ENCODE peak calls at places on chromosomes 12 and 14, in ten cellular contexts. A is CD4-positive, alpha-beta T cell; V is NCI-H2081; F is brain microvascular endothelial cell; N is upper lobe of right lung; L is H1; T is aorta; J is effector CD8-positive, alpha-beta T cell; D is HS-27A; R is lower lobe of right lung. X is an unnamed sample.

GRCh38 chr12:53061404-53062010 is 11.6 kb downstream of the TNS2 start:
- DNase-seq in A (no peak), V (peak), F (no peak), N (peak), L (no peak), T (no peak), J (no peak), D (no peak), R (peak), X (no peak)

GRCh38 chr14:34231626-34232025 is 230.4 kb downstream of the SPTSSA start:
- DNase-seq in A (no peak), V (no peak), F (no peak), N (no peak), L (no peak), T (no peak), J (no peak), D (no peak), R (no peak), X (no peak)

GRCh38 chr14:94056579-94057308 is 24.3 kb downstream of the DDX24 start:
- DNase-seq in A (no peak), V (no peak), F (peak), N (no peak), L (no peak), T (no peak), J (no peak), D (no peak), R (no peak), X (no peak)

GRCh38 chr14:77067632-77068514 is 30.2 kb upstream of the CIPC start:
- DNase-seq in A (peak), V (peak), F (peak), N (peak), L (peak), T (peak), J (peak), D (no peak), R (peak), X (peak)

GRCh38 chr14:34035177-34035933 is 84.5 kb upstream of the EGLN3 start:
- DNase-seq in A (no peak), V (no peak), F (no peak), N (no peak), L (no peak), T (no peak), J (no peak), D (peak), R (no peak), X (no peak)

GRCh38 chr14:64953310-64953654 is 10.7 kb upstream of the GPX2 start:
- DNase-seq in A (no peak), V (no peak), F (no peak), N (no peak), L (no peak), T (no peak), J (no peak), D (no peak), R (no peak), X (no peak)

GRCh38 chr14:54312166-54312801 is 84.5 kb upstream of the CDKN3 start:
- DNase-seq in A (no peak), V (no peak), F (peak), N (no peak), L (no peak), T (peak), J (no peak), D (peak), R (no peak), X (no peak)

GRCh38 chr12:27179399-27180214 is 64.5 kb upstream of the STK38L start:
- DNase-seq in A (no peak), V (no peak), F (peak), N (no peak), L (no peak), T (no peak), J (no peak), D (peak), R (no peak), X (no peak)

GRCh38 chr12:2286461-2287131 is 233.8 kb downstream of the CACNA1C start:
- DNase-seq in A (no peak), V (no peak), F (no peak), N (peak), L (no peak), T (no peak), J (no peak), D (no peak), R (no peak), X (no peak)

GRCh38 chr14:66758031-66758613 is 250.2 kb downstream of the GPHN start:
- DNase-seq in A (no peak), V (no peak), F (no peak), N (no peak), L (no peak), T (no peak), J (no peak), D (no peak), R (no peak), X (no peak)

GRCh38 chr14:68285421-68286179 is 466.0 kb downstream of the RAD51B start:
- DNase-seq in A (peak), V (no peak), F (no peak), N (no peak), L (no peak), T (no peak), J (peak), D (no peak), R (peak), X (no peak)

GRCh38 chr12:47905313-47905730 is 528 bp upstream of the VDR start:
- DNase-seq in A (no peak), V (peak), F (no peak), N (peak), L (no peak), T (peak), J (no peak), D (no peak), R (peak), X (peak)

GRCh38 chr14:69430306-69430939 is 31.9 kb downstream of the SLC39A9 start:
- DNase-seq in A (no peak), V (no peak), F (no peak), N (no peak), L (no peak), T (no peak), J (no peak), D (no peak), R (no peak), X (no peak)

GRCh38 chr14:65483647-65484046 is 71.1 kb downstream of the FUT8 start:
- DNase-seq in A (no peak), V (no peak), F (no peak), N (no peak), L (no peak), T (no peak), J (no peak), D (no peak), R (no peak), X (no peak)

GRCh38 chr14:22882529-22883190 is 362 bp upstream of the REM2 start:
- DNase-seq in A (peak), V (peak), F (peak), N (no peak), L (peak), T (no peak), J (peak), D (no peak), R (no peak), X (peak)

GRCh38 chr14:31787377-31787776 is 226.2 kb downstream of the NUBPL start:
- DNase-seq in A (no peak), V (no peak), F (peak), N (no peak), L (no peak), T (no peak), J (no peak), D (peak), R (no peak), X (no peak)

GRCh38 chr14:68782091-68782981 is 10.5 kb downstream of the ZFP36L1 start:
- DNase-seq in A (peak), V (no peak), F (no peak), N (no peak), L (no peak), T (no peak), J (peak), D (no peak), R (no peak), X (no peak)

X was measured in NCI-H1930.